ENCODE peak calls at places on chromosome 20, in five cellular contexts. H is neural progenitor cell, I is body of pancreas, D is neuronal stem cell, G is ovary. F is an unnamed sample.

GRCh38 chr20:10509411-10509810 is 74.3 kb downstream of the SLX4IP start:
- DNase-seq in I (no peak), D (no peak), G (no peak), H (no peak), F (no peak)

GRCh38 chr20:12886618-12887363 is 122.0 kb upstream of the SPTLC3 start:
- DNase-seq in D (no peak), I (no peak), G (no peak), H (no peak), F (no peak)

GRCh38 chr20:10558635-10559187 is 115.1 kb downstream of the JAG1 start:
- DNase-seq in D (no peak), I (no peak), H (no peak), G (no peak), F (no peak)

GRCh38 chr20:15838466-15838865 is 734.8 kb downstream of the KIF16B start:
- DNase-seq in I (no peak), D (no peak), G (no peak), H (no peak), F (no peak)

GRCh38 chr20:53642196-53643030 is 48.8 kb upstream of the ZNF217 start:
- DNase-seq in D (no peak), G (no peak), I (peak; percentile 85), H (peak; percentile 65), F (no peak)

GRCh38 chr20:13788167-13788834 is 3.5 kb downstream of the NDUFAF5 start:
- DNase-seq in I (peak; percentile 62), G (no peak), H (peak; percentile 64), D (peak; percentile 21), F (no peak)

GRCh38 chr20:49890651-49891361 is 24.5 kb downstream of the SPATA2 start:
- DNase-seq in G (peak; percentile 74), H (peak; percentile 27), D (no peak), I (no peak), F (no peak)

GRCh38 chr20:42735539-42735938 is 454.2 kb downstream of the PTPRT start:
- DNase-seq in I (no peak), H (no peak), G (no peak), D (no peak), F (no peak)

GRCh38 chr20:38363004-38363747 is 16.9 kb downstream of the LBP start:
- DNase-seq in H (no peak), I (no peak), G (no peak), D (no peak), F (no peak)

GRCh38 chr20:49886571-49887203 is 28.6 kb downstream of the SPATA2 start:
- DNase-seq in H (no peak), I (no peak), G (no peak), D (no peak), F (no peak)

GRCh38 chr20:7924692-7925091 is 15.6 kb downstream of the HAO1 start:
- DNase-seq in D (no peak), G (no peak), I (no peak), H (no peak), F (no peak)

GRCh38 chr20:17646901-17647301 is 35.1 kb downstream of the RRBP1 start:
- DNase-seq in G (peak; percentile 31), H (peak; percentile 33), I (no peak), D (no peak), F (no peak)

GRCh38 chr20:22471156-22471836 is 113.1 kb downstream of the FOXA2 start:
- DNase-seq in D (no peak), I (no peak), H (no peak), G (no peak), F (no peak)

GRCh38 chr20:8473459-8473858 is 341.4 kb downstream of the PLCB1 start:
- DNase-seq in H (no peak), I (no peak), G (no peak), D (no peak), F (no peak)

GRCh38 chr20:57388953-57389694 is 2.1 kb upstream of the RBM38 start:
- DNase-seq in I (peak; percentile 86), G (peak; percentile 86), D (peak; percentile 52), H (peak; percentile 86), F (peak; percentile 75)

GRCh38 chr20:4573564-4574355 is 147.9 kb upstream of the PRND start:
- DNase-seq in G (no peak), H (no peak), D (no peak), I (no peak), F (no peak)

GRCh38 chr20:58899518-58899917 is 47.0 kb downstream of the GNAS start:
- DNase-seq in G (no peak), D (no peak), I (no peak), H (no peak), F (no peak)
- H3K4me1 ChIP-seq in G (peaks cover 11% of the 10 kb centered on the region), D (peaks cover 21% of the 10 kb centered on the region), I (peaks cover 45% of the 10 kb centered on the region), H (peaks cover 68% of the 10 kb centered on the region), F (peaks cover 14% of the 10 kb centered on the region)

GRCh38 chr20:44406572-44407100 is 51.1 kb downstream of the HNF4A start:
- DNase-seq in H (no peak), G (no peak), I (no peak), D (no peak), F (no peak)
- H3K36me3 ChIP-seq in H (no peaks in the 10 kb centered on the region), G (no peaks in the 10 kb centered on the region), I (no peaks in the 10 kb centered on the region), D (no peaks in the 10 kb centered on the region), F (no peaks in the 10 kb centered on the region)

GRCh38 chr20:33724439-33725094 is 4.5 kb upstream of the PXMP4 start:
- DNase-seq in G (no peak), H (no peak), D (no peak), I (no peak), F (peak; percentile 71)
- H3K27ac ChIP-seq in G (no peak overlapping the region), H (no peak overlapping the region), D (no peak overlapping the region), I (no peak overlapping the region), F (no peak overlapping the region)

DNA sequence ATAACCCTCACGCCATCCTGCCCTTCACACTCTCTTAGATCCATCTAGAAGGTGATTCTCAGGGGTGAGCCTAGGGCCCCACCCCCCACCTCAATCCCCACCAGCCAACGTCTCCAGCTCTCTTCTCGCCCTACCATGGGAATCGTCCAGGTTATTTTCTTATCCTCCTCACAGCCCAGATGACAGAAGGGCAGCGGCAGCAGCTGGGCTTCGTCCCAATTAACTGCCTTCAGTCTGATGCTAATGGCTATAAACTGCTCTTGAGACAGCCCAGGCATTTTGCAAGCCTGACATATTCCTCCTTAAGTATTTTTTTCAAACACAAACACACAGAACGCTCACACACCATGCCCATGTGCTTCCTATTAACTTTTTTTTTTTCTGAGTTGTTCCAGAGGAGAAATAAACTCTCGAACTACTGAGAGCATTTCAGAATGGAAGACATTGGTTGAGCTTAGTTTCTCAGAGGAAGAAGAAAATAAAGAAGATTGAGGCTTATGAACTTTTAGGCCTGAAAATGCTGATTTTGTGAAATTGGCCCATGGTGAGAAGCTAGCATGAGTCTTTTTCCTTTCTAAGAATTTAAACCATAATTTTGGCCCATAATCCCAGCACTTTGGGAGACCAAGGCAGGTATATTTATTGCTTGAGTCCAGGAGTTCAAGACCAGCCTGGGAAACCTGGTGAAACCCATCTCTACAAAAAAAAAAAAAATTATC is 124.6 kb downstream of the EYA2 start:
- DNase-seq in H (no peak), D (no peak), G (no peak), I (no peak), F (peak; percentile 31)
- H3K4me1 ChIP-seq in H (no peaks in the 10 kb centered on the region), D (no peaks in the 10 kb centered on the region), G (no peaks in the 10 kb centered on the region), I (peaks cover 7% of the 10 kb centered on the region), F (no peaks in the 10 kb centered on the region)

DNA sequence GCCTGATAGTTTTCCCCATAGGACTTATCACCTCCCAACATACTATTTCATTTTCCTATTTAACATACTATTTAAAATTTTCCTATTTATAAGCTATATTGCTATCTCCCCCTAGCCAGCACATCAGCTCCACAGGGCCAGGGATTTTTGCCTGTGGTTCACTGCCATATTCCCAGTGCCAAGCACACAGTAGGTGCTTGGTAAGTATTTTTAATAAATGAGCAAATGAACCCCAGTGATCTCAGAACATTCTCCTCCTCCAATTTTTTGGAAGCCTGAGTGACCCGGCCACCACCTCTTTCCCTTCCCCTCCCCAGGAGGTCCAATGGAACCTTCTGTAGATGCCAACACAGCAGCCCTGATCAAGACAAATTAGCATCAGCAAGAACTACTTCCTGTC is 33.3 kb downstream of the NFATC2 start:
- DNase-seq in H (no peak), I (no peak), D (no peak), G (no peak), F (no peak)
- H3K36me3 ChIP-seq in H (no peaks in the 10 kb centered on the region), I (no peaks in the 10 kb centered on the region), D (no peaks in the 10 kb centered on the region), G (no peaks in the 10 kb centered on the region), F (no peaks in the 10 kb centered on the region)

GRCh38 chr20:41139227-41140093 is 2.1 kb downstream of the PLCG1 start:
- DNase-seq in I (no peak), D (no peak), G (no peak), H (no peak), F (no peak)
- H3K27ac ChIP-seq in I (no peak overlapping the region), D (no peak overlapping the region), G (peak overlapping the region; percentile 86), H (no peak overlapping the region), F (peak overlapping the region; percentile 96)

DNA sequence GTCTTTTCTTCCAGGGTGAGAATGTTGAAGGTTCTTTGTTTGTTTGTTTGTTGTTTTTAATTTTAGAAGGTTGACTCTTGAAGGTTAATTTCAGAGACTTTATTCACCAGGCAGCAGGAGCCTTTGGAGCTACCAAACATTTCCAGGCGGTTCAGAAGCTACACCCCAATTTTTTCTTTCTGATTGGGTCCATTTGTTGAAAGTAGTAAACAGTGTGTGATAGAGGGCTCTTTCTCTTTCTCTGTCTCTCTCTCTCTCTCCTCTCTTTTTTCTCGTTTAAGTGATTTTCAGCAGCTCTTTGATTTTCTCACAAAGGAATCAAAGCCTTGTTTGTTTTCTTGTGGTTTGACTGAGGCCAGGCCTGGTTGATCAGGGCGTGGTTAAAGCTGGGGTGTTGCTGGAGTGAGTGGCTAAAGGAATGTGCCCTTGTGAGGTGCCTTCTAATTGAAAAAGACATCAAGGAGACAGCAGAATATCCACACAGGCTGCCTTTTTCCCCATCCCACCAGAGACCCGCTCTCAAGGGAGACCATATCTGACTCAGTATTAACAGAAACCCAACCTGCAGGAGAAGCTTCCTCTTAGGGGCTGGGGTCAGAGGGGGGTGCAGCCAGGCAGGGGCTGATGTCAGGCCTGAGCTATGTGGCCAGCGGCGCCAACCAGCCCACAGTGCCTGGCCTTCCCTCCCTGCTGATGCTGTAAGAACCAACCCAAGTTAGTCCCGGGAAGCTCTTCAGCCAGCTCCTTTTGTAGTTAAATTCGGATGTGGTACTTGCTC is 40.4 kb upstream of the NAA20 start:
- DNase-seq in I (peak; percentile 79), G (peak; percentile 48), H (peak; percentile 60), D (no peak), F (peak; percentile 66)
- H3K4me1 ChIP-seq in I (peaks cover 70% of the 10 kb centered on the region), G (peaks cover 20% of the 10 kb centered on the region), H (peaks cover 20% of the 10 kb centered on the region), D (peaks cover 6% of the 10 kb centered on the region), F (peaks cover 22% of the 10 kb centered on the region)

DNA sequence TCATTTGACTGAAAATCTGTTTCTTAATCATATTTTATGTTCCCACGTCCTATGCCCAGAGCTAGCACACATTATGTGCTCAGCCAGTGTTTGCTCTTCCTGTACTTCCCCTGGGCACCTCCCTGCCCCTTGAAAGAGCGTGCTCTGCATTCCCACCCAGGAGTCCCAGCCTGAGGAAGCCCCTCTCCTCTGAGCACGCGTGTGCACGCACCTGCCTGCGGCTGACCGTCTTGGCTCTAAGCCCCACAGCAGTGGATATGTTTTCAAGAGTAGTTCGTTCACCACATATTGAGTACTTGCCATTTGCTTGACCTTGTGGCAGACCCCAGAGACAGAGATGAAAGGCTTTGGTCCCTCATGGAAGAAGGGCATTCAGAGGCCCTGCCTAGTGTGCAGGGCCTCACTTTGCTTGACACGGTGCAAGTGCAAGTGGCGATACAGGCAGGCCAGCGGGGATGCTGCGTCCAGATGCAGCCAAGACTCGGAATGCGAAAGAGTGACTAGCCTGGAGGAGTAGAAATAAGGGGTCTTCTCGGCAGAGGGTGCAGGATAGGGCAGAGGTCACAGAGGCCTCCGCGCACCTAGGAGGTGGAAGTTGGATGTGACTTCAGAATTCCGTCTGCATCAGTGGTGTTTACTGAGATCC is 14.1 kb downstream of the SYNDIG1 start:
- DNase-seq in G (no peak), I (no peak), D (no peak), H (no peak), F (no peak)
- H3K36me3 ChIP-seq in G (no peaks in the 10 kb centered on the region), I (no peaks in the 10 kb centered on the region), D (no peaks in the 10 kb centered on the region), H (no peaks in the 10 kb centered on the region), F (no peaks in the 10 kb centered on the region)